ENCODE peak calls at places on chromosomes 13 and 19, in nine cellular contexts. I is transverse colon, G is sigmoid colon, C is A549, P is HepG2, B is suprapubic skin, X is GM12878, U is tibial nerve, W is upper lobe of left lung. Q is an unnamed sample.

GRCh38 chr13:71320452-71320851 is 546.6 kb downstream of the DACH1 start:
- DNase-seq in P (peak; percentile 24), U (no peak), X (no peak), B (no peak), I (no peak), C (no peak), G (no peak), W (no peak), Q (peak; percentile 51)

GRCh38 chr13:77919351-77920294 is 992 bp upstream of the EDNRB start:
- DNase-seq in P (no peak), B (peak; percentile 82), I (peak; percentile 21), C (peak; percentile 5), X (no peak), G (peak; percentile 79), U (peak; percentile 19), W (peak; percentile 65), Q (peak; percentile 36)

GRCh38 chr19:40716031-40716654 is 543 bp downstream of the COQ8B start:
- DNase-seq in W (no peak), G (no peak), X (peak; percentile 26), P (no peak), B (no peak), I (no peak), U (peak; percentile 61), C (peak; percentile 96), Q (no peak)

GRCh38 chr13:30234763-30235162 is 72.6 kb downstream of the KATNAL1 start:
- DNase-seq in I (no peak), G (no peak), U (no peak), W (no peak), P (no peak), B (no peak), C (no peak), X (no peak), Q (no peak)

GRCh38 chr13:97205971-97206370 is 16.2 kb upstream of the MBNL2 start:
- DNase-seq in U (no peak), I (no peak), B (no peak), G (no peak), C (peak; percentile 22), P (no peak), X (no peak), W (no peak), Q (no peak)

GRCh38 chr13:47418206-47418920 is 521.5 kb upstream of the HTR2A start:
- DNase-seq in X (no peak), C (no peak), P (no peak), B (no peak), W (no peak), I (no peak), G (no peak), U (no peak), Q (no peak)

GRCh38 chr13:96771501-96772367 is 222.5 kb downstream of the OXGR1 start:
- DNase-seq in C (no peak), U (no peak), B (no peak), I (no peak), G (no peak), X (no peak), P (no peak), W (no peak), Q (no peak)

GRCh38 chr13:97712770-97713169 is 240.7 kb upstream of the IPO5 start:
- DNase-seq in B (no peak), W (no peak), C (no peak), U (no peak), X (no peak), G (no peak), P (no peak), I (no peak), Q (no peak)

GRCh38 chr13:79935121-79935520 is 405.8 kb downstream of the SPRY2 start:
- DNase-seq in P (no peak), U (no peak), B (no peak), G (no peak), W (no peak), I (no peak), C (no peak), X (no peak), Q (no peak)

GRCh38 chr13:108551674-108552073 is 77.7 kb upstream of the MYO16 start:
- DNase-seq in W (no peak), X (no peak), I (no peak), B (no peak), P (no peak), C (no peak), G (no peak), U (no peak), Q (no peak)

GRCh38 chr19:23817519-23817918 is 58.8 kb upstream of the ZNF681 start:
- DNase-seq in W (no peak), C (no peak), P (peak; percentile 22), I (peak; percentile 28), X (no peak), B (no peak), U (no peak), G (no peak), Q (no peak)

GRCh38 chr19:35249848-35250711 is 1.3 kb downstream of the LSR start:
- DNase-seq in C (no peak), P (no peak), G (peak; percentile 57), X (no peak), I (no peak), U (no peak), B (peak; percentile 78), W (peak; percentile 55), Q (peak; percentile 39)

GRCh38 chr19:28498404-28498976 is 714.5 kb downstream of the UQCRFS1 start:
- DNase-seq in P (no peak), I (no peak), U (no peak), G (no peak), B (no peak), C (no peak), X (no peak), W (no peak), Q (no peak)

GRCh38 chr13:49044849-49045248 is 69.1 kb downstream of the FNDC3A start:
- DNase-seq in I (no peak), W (no peak), B (no peak), C (no peak), G (no peak), X (no peak), P (no peak), U (no peak), Q (no peak)

GRCh38 chr19:45475537-45476348 is 7.9 kb downstream of the FOSB start:
- DNase-seq in W (no peak), G (no peak), I (no peak), B (no peak), X (no peak), C (no peak), P (no peak), U (no peak), Q (no peak)

GRCh38 chr13:33258437-33259193 is 26.9 kb downstream of the STARD13 start:
- DNase-seq in C (no peak), U (no peak), X (no peak), B (no peak), W (no peak), I (no peak), P (peak; percentile 82), G (no peak), Q (no peak)

GRCh38 chr19:12773571-12773970 is 1.8 kb downstream of the HOOK2 start:
- DNase-seq in X (no peak), I (no peak), U (no peak), G (no peak), C (no peak), W (no peak), B (no peak), P (no peak), Q (no peak)

GRCh38 chr19:28242317-28242927 is 970.5 kb downstream of the UQCRFS1 start:
- DNase-seq in B (no peak), P (no peak), G (no peak), U (peak; percentile 32), X (no peak), C (peak; percentile 23), W (no peak), I (peak; percentile 8), Q (peak; percentile 75)

GRCh38 chr19:54208784-54209057 is 8.1 kb downstream of the RPS9 start:
- DNase-seq in I (no peak), X (no peak), P (no peak), W (no peak), G (no peak), U (no peak), C (no peak), B (no peak), Q (no peak)

GRCh38 chr13:59318320-59318930 is 845.3 kb downstream of the DIAPH3 start:
- DNase-seq in I (peak; percentile 54), X (peak; percentile 9), C (peak; percentile 3), G (no peak), U (peak; percentile 71), P (peak; percentile 58), W (no peak), B (no peak), Q (peak; percentile 34)

GRCh38 chr13:94112227-94112626 is 367.3 kb downstream of the DCT start:
- DNase-seq in G (no peak), B (no peak), P (peak; percentile 28), U (peak; percentile 40), I (no peak), C (no peak), W (no peak), X (no peak), Q (no peak)
- TF ChIP-seq EP300 in G (no peak), B (no peak), P (no peak), U (no peak), I (no peak), C (no peak), W (no peak), X (no peak), Q (no peak)

GRCh38 chr19:1168877-1169791 is 4.9 kb downstream of the SBNO2 start:
- DNase-seq in P (peak; percentile 50), I (no peak), U (no peak), B (peak; percentile 82), C (no peak), X (no peak), W (peak; percentile 82), G (peak; percentile 80), Q (no peak)
- TF ChIP-seq EP300 in P (no peak), I (no peak), U (no peak), B (no peak), C (no peak), X (no peak), W (no peak), G (no peak), Q (no peak)

DNA sequence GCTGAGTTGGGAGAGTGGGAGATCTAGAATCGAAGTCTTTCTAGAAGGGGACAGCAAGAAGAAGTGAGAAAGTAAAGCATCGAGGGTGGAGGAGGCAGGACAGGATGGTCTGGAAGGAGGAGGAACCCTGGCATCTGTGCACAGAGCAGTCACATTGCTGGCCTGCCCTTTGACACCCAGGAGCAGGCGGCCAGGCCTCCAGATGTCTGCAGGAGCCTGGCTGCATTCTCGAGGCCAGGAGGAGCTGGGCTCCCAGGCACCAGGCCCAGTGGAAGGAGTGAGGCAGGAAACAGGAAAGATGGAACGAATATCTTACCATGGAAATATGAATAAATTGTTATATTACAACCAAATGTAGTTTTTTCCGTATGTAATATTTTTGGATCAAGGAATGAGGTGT is 27.7 kb upstream of the ARGLU1 start:
- DNase-seq in G (no peak), B (no peak), I (no peak), W (peak; percentile 56), P (no peak), X (no peak), C (no peak), U (no peak), Q (no peak)
- TF ChIP-seq EP300 in G (no peak), B (no peak), I (no peak), W (no peak), P (no peak), X (no peak), C (no peak), U (no peak), Q (no peak)

DNA sequence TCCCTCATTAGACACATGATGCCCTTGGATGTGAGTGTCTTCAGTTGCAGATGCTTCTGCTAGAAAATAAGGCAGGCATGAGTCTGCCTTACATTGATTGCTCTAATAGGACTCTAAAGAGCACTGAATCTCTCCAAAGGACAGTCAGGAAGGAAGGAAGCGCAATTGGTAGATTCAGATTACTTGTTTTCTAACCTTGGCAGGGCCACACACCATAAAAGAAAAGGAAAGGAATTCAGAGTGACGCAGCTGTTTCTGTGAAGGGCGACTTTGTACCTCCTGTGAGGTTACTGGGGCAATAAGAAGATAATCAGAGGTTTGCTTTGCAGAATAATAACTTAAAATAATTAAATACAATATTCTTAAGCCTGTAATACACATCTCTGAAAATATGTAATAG is 48.0 kb downstream of the FRY start:
- DNase-seq in W (no peak), G (no peak), P (no peak), C (no peak), U (no peak), B (no peak), I (no peak), X (no peak), Q (no peak)
- TF ChIP-seq EP300 in W (no peak), G (no peak), P (no peak), C (no peak), U (no peak), B (no peak), I (no peak), X (no peak), Q (no peak)